ENCODE peak calls at places on chromosomes 7 and 10, in four cellular contexts. M is MM.1S, U is PC-9, K is HepG2. Q is an unnamed sample.
A peak's percentile ranks its signal among the peaks of the same experiment; 100 is the strongest.

GRCh38 chr7:105198223-105198622 is 184.2 kb downstream of the KMT2E start:
- DNase-seq in M (no peak), U (no peak), K (peak; percentile 39), Q (peak; percentile 15)

GRCh38 chr7:12635830-12636229 is 51.6 kb upstream of the ARL4A start:
- DNase-seq in M (peak; percentile 82), U (no peak), K (no peak), Q (no peak)

GRCh38 chr7:121214652-121215051 is 114.1 kb upstream of the WNT16 start:
- DNase-seq in M (no peak), U (no peak), K (no peak), Q (no peak)

GRCh38 chr10:96043157-96043894 is at the start of gene CCNJ:
- DNase-seq in M (peak; percentile 90), U (peak; percentile 81), K (peak; percentile 84), Q (peak; percentile 99)

GRCh38 chr7:111383133-111383532 is 179.2 kb downstream of the IMMP2L start:
- DNase-seq in M (no peak), U (no peak), K (no peak), Q (no peak)

GRCh38 chr10:118812393-118812740 is 57.6 kb upstream of the CACUL1 start:
- DNase-seq in M (no peak), U (no peak), K (no peak), Q (peak; percentile 52)

GRCh38 chr10:6593140-6593740 is 13.2 kb upstream of the PRKCQ start:
- DNase-seq in M (no peak), U (peak; percentile 14), K (no peak), Q (no peak)

GRCh38 chr10:59962755-59963154 is 56.4 kb upstream of the CCDC6 start:
- DNase-seq in M (no peak), U (no peak), K (no peak), Q (no peak)

GRCh38 chr10:90394306-90394705 is 463.5 kb downstream of the HTR7 start:
- DNase-seq in M (no peak), U (no peak), K (no peak), Q (peak; percentile 50)

GRCh38 chr7:1951600-1951999 is 281.1 kb downstream of the MAD1L1 start:
- DNase-seq in M (no peak), U (no peak), K (no peak), Q (no peak)

GRCh38 chr10:16182688-16183087 is 254.1 kb upstream of the PTER start:
- DNase-seq in M (no peak), U (no peak), K (no peak), Q (no peak)

GRCh38 chr10:130858626-130859025 is 452.9 kb downstream of the TCERG1L start:
- DNase-seq in M (no peak), U (no peak), K (no peak), Q (no peak)

GRCh38 chr7:36639826-36640225 is 84.5 kb downstream of the AOAH start:
- DNase-seq in M (no peak), U (no peak), K (no peak), Q (no peak)

GRCh38 chr7:134684165-134684564 is 37.5 kb downstream of the BPGM start:
- DNase-seq in M (no peak), U (no peak), K (no peak), Q (no peak)

GRCh38 chr10:114359041-114359952 is 45.0 kb downstream of the AFAP1L2 start:
- DNase-seq in M (no peak), U (no peak), K (no peak), Q (no peak)

GRCh38 chr10:58157076-58157766 is 110.5 kb downstream of the IPMK start:
- DNase-seq in M (no peak), U (peak; percentile 55), K (no peak), Q (no peak)

GRCh38 chr10:95245425-95246055 is 45.3 kb downstream of the PDLIM1 start:
- DNase-seq in M (peak; percentile 88), U (no peak), K (no peak), Q (no peak)

GRCh38 chr10:99809931-99810615 is 27.6 kb downstream of the ABCC2 start:
- DNase-seq in M (no peak), U (no peak), K (no peak), Q (no peak)

GRCh38 chr7:130879191-130879590 is 145.2 kb upstream of the KLF14 start:
- DNase-seq in M (no peak), U (no peak), K (no peak), Q (no peak)
- H3K36me3 ChIP-seq in M (peaks cover 10% of the 10 kb centered on the region), U (peaks cover 91% of the 10 kb centered on the region), K (peaks cover 19% of the 10 kb centered on the region), Q (no peaks in the 10 kb centered on the region)

DNA sequence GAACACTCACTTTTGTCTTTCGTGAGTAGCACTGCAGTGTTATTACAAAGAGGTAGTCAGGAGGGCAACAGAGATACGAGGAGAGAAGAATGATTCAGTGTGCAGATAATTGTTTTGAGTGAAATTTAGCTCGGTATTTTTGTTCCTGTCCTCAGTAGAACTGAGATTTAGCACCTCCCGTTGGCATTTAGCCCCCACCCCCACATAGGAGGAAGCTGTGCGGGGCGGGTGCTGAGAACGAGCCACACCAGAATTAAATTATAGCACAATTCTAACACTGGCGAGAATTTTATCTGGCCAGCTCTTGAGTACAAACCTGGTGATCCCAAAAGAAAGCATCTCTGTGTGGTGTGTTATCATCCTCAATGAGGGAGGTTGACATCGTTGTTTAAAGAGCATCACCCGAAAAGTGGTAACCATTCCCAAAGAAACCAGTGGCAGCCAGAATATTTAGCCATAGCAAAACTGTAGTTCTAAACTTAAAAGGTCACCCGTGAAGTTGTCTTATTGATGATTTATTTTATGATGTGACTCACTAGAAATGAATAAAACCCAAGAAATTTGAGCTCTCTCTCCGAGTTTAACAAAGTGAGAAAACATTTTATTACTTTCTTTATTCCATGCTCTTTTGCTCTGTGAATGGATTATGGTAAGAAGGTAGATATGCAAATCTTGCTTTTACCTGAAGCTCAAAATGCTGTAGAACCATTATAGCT is 612.2 kb downstream of the SUGCT start:
- DNase-seq in M (no peak), U (no peak), K (no peak), Q (no peak)
- H3K4me2 ChIP-seq in M (no peak overlapping the region), U (no peak overlapping the region), K (no peak overlapping the region), Q (no peak overlapping the region)

DNA sequence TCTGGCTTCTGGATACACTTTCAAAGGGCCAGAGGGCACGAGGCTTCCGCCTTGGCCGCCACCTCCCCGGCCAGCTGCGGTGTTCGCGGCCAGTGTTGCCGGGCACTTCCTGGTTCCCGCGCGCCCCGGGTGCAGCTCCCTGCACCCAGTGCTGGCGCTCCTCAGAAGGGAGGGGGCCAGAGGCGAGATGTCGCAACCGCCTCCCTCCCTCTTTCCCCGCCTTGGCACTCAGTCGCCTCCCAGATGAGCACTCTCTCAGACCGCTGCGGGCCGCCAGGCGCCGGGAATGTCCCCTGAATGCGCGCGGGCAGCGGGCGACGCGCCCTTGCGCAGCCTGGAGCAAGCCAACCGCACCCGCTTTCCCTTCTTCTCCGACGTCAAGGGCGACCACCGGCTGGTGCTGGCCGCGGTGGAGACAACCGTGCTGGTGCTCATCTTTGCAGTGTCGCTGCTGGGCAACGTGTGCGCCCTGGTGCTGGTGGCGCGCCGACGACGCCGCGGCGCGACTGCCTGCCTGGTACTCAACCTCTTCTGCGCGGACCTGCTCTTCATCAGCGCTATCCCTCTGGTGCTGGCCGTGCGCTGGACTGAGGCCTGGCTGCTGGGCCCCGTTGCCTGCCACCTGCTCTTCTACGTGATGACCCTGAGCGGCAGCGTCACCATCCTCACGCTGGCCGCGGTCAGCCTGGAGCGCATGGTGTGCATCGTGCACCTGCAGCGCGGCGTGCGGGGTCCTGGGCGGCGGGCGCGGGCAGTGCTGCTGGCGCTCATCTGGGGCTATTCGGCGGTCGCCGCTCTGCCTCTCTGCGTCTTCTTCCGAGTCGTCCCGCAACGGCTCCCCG is at the start of gene FFAR4:
- DNase-seq in M (no peak), U (peak; percentile 67), K (no peak), Q (peak; percentile 69)
- TF ChIP-seq EZH2 in M (no peak), U (no peak), K (no peak), Q (peak; percentile 97)

DNA sequence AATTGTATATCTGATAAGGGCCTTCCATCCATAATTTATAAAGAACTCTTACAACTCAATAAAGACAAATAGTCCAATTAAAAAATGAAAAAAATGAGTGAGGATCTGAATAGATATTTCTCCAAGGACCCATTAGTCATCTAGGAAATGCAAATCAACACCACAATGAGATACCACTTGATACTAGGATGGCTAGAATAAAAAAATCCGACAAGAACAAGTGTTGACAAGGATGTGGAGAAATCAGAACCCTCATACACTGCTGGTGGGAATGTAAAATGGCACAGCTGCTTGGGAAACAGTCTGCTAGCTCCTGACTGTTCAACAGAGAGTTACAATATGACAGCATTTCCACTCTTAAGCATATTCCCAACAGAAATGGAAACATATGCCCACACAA is 24.6 kb downstream of the ALOX5 start:
- DNase-seq in M (no peak), U (no peak), K (no peak), Q (no peak)
- H3K36me3 ChIP-seq in M (no peaks in the 10 kb centered on the region), U (peaks cover 28% of the 10 kb centered on the region), K (no peaks in the 10 kb centered on the region), Q (no peaks in the 10 kb centered on the region)

GRCh38 chr10:124734311-124735166 is 9.6 kb downstream of the FAM53B start:
- DNase-seq in M (peak; percentile 69), U (no peak), K (no peak), Q (no peak)

GRCh38 chr10:124733566-124734245 is 10.5 kb downstream of the FAM53B start:
- DNase-seq in M (peak; percentile 25), U (no peak), K (no peak), Q (no peak)

GRCh38 chr10:124730790-124731189 is 13.4 kb downstream of the FAM53B start:
- DNase-seq in M (no peak), U (no peak), K (no peak), Q (no peak)

GRCh38 chr10:124731551-124731950 is 12.6 kb downstream of the FAM53B start:
- DNase-seq in M (no peak), U (no peak), K (no peak), Q (no peak)

GRCh38 chr10:124732931-124733536 is 11.1 kb downstream of the FAM53B start:
- DNase-seq in M (peak; percentile 87), U (no peak), K (no peak), Q (no peak)
- H3K4me2 ChIP-seq in M (peak overlapping the region; percentile 74), U (no peak overlapping the region), K (no peak overlapping the region), Q (no peak overlapping the region)

DNA sequence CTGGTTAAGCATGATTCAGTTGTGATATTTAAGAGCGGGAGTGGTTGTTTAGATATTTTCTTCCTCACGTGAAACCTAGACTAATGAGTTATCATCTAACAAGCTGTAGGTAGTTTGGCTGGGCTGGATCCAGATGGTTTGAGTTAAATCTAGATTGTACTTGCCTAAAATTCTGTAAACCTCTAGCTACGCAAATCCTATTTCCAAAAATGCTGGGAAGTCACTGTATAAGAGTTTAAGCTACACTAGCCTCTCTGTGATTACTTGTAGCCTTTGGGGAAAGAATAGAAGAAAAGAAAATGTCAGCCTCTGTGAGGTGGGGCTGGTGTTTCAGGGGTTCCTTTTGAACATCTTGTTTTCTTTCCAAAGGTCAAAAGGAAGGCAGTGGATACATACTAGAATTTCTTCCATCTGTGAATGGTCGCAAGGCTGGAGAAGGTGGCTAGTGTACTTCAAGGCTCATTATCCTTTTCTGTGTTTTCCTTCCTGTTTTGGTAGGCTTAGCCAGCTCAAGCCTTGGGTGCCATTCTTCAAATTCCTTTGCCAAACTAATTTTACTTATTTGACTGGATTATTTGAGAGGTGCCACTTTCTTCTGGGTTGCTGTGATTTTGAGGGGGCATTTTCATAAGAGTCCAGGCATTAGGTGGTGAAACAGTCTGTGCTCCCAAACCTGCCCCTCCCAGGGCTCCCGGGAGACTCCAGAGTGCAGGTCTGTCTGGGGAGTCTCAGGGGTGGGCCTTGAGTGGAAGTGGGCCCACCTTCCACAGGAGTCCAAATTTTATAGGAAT is 5.2 kb upstream of the EN2 start:
- DNase-seq in M (no peak), U (no peak), K (no peak), Q (no peak)
- TF ChIP-seq EZH2 in M (no peak), U (no peak), K (no peak), Q (no peak)

DNA sequence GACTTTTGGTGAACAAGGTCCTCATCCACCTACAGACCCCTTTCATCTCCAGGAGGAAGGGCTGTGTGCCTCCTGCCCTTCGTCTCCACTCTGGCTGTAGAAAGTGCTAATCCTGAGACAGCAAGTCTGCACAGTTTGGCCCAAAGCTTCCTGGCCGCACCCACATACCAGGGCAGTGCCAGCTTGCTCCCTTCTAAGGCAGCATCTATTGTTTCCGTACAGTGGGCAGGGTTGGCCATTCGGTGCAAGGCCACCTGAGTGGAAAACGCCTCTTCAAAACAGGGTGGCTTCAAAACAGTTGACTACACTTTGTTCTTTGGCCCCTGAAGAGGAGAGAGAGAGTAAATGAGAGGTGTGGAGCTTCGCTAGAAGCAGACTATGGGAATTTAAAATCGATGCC is 134.1 kb upstream of the KLF14 start:
- DNase-seq in M (no peak), U (peak; percentile 50), K (no peak), Q (no peak)
- H3K36me3 ChIP-seq in M (no peaks in the 10 kb centered on the region), U (peaks cover 78% of the 10 kb centered on the region), K (no peaks in the 10 kb centered on the region), Q (no peaks in the 10 kb centered on the region)

Q was measured in neural progenitor cell.